ENCODE peak calls at places on chromosomes 4 and X, in eight cellular contexts. E is frontal cortex, T is endothelial cell, O is neural crest cell, V is HFFc6, Q is GF-D8, U is T-helper 9 cell, F is lung microvascular endothelial cell. G is an unnamed sample.
A peak's percentile ranks its signal among the peaks of the same experiment; 100 is the strongest.

GRCh38 chr4:108210989-108211725 is 42.4 kb upstream of the LEF1 start:
- DNase-seq in E (no peak), T (no peak), O (no peak), V (no peak), Q (no peak), U (no peak), F (no peak), G (no peak)

GRCh38 chr4:61200991-61201526 is 933 bp downstream of the ADGRL3 start:
- DNase-seq in E (peak; percentile 12), T (peak; percentile 39), O (peak; percentile 41), V (no peak), Q (no peak), U (no peak), F (no peak), G (peak; percentile 43)

GRCh38 chr4:116899536-116899935 is 185.8 kb downstream of the TRAM1L1 start:
- DNase-seq in E (no peak), T (no peak), O (no peak), V (no peak), Q (no peak), U (no peak), F (no peak), G (no peak)

GRCh38 chr4:4427478-4427870 is 40.6 kb downstream of the NSG1 start:
- DNase-seq in E (no peak), T (no peak), O (no peak), V (no peak), Q (no peak), U (no peak), F (no peak), G (no peak)

GRCh38 chrX:131783555-131784338 is 239.4 kb upstream of the STK26 start:
- DNase-seq in E (no peak), T (no peak), O (no peak), V (no peak), Q (no peak), U (peak; percentile 65), F (peak; percentile 95), G (no peak)

GRCh38 chr4:134544303-134544761 is 342.7 kb upstream of the PABPC4L start:
- DNase-seq in E (no peak), T (no peak), O (no peak), V (peak; percentile 96), Q (no peak), U (no peak), F (peak; percentile 83), G (no peak)

GRCh38 chrX:96770315-96770714 is 85.7 kb downstream of the DIAPH2 start:
- DNase-seq in E (no peak), T (no peak), O (no peak), V (peak; percentile 0), Q (no peak), U (no peak), F (peak; percentile 50), G (no peak)

GRCh38 chr4:88880501-88881226 is 176.3 kb downstream of the FAM13A start:
- DNase-seq in E (no peak), T (no peak), O (no peak), V (no peak), Q (no peak), U (no peak), F (no peak), G (no peak)

GRCh38 chr4:44578954-44579353 is 72.5 kb downstream of the YIPF7 start:
- DNase-seq in E (no peak), T (no peak), O (no peak), V (no peak), Q (no peak), U (no peak), F (no peak), G (no peak)

GRCh38 chrX:34381241-34381640 is 249.1 kb upstream of the FAM47A start:
- DNase-seq in E (no peak), T (no peak), O (no peak), V (peak; percentile 61), Q (no peak), U (no peak), F (no peak), G (no peak)

GRCh38 chrX:27336466-27337091 is 126.6 kb downstream of the PPP4R3C start:
- DNase-seq in E (peak; percentile 1), T (peak; percentile 43), O (peak; percentile 49), V (no peak), Q (no peak), U (peak; percentile 21), F (peak; percentile 56), G (no peak)

GRCh38 chr4:84319124-84319523 is 180.0 kb downstream of the NKX6-1 start:
- DNase-seq in E (no peak), T (no peak), O (no peak), V (no peak), Q (no peak), U (no peak), F (no peak), G (no peak)